ENCODE peak calls at places on chromosomes 11 and 22, in seven cellular contexts. V, Q, Z, B, W, S and L are unnamed samples.

GRCh38 chr11:76629853-76630599 is 40.5 kb downstream of the LRRC32 start:
- DNase-seq in V (no peak), Q (peak), Z (peak), B (no peak), W (no peak), S (no peak), L (peak)

GRCh38 chr11:630871-631270 is 3.9 kb upstream of the SCT start:
- DNase-seq in V (no peak), Q (no peak), Z (no peak), B (no peak), W (no peak), S (no peak), L (no peak)

GRCh38 chr11:106021967-106022794 is at the start of gene MSANTD4:
- DNase-seq in V (peak), Q (peak), Z (peak), B (peak), W (peak), S (peak), L (peak)

GRCh38 chr11:32890843-32891656 is 1.6 kb upstream of the QSER1 start:
- DNase-seq in V (no peak), Q (no peak), Z (no peak), B (no peak), W (no peak), S (peak), L (no peak)

GRCh38 chr11:107780136-107780535 is 68.3 kb upstream of the SLN start:
- DNase-seq in V (no peak), Q (no peak), Z (no peak), B (no peak), W (no peak), S (no peak), L (no peak)

GRCh38 chr11:86519064-86519911 is 144.6 kb downstream of the CCDC81 start:
- DNase-seq in V (no peak), Q (peak), Z (no peak), B (no peak), W (no peak), S (no peak), L (no peak)

GRCh38 chr22:50175921-50176849 is 5.7 kb downstream of the PANX2 start:
- DNase-seq in V (no peak), Q (no peak), Z (no peak), B (no peak), W (no peak), S (no peak), L (no peak)

GRCh38 chr22:49724030-49724892 is 103.4 kb downstream of the BRD1 start:
- DNase-seq in V (peak), Q (peak), Z (no peak), B (no peak), W (no peak), S (no peak), L (no peak)

GRCh38 chr22:50173221-50173982 is 2.9 kb downstream of the PANX2 start:
- DNase-seq in V (no peak), Q (no peak), Z (no peak), B (no peak), W (peak), S (no peak), L (no peak)

GRCh38 chr11:120539681-120540369 is 28.3 kb downstream of the GRIK4 start:
- DNase-seq in V (no peak), Q (no peak), Z (no peak), B (no peak), W (no peak), S (no peak), L (no peak)

GRCh38 chr11:118073554-118073953 is 3.3 kb upstream of the TMPRSS4 start:
- DNase-seq in V (no peak), Q (no peak), Z (no peak), B (no peak), W (no peak), S (no peak), L (no peak)

GRCh38 chr11:33723238-33723881 is 12.9 kb downstream of the CD59 start:
- DNase-seq in V (no peak), Q (peak), Z (no peak), B (no peak), W (no peak), S (peak), L (no peak)

GRCh38 chr22:27637604-27638003 is 164.0 kb downstream of the MN1 start:
- DNase-seq in V (no peak), Q (no peak), Z (no peak), B (no peak), W (no peak), S (no peak), L (no peak)